ENCODE peak calls at places on chromosomes 12 and 14, in ten cellular contexts. X, A, J, T, I, B, Q, W, Y and R are unnamed samples.

GRCh38 chr14:78448483-78449094 is 278.4 kb downstream of the NRXN3 start:
- DNase-seq in B (no peak), I (peak; percentile 53), J (peak; percentile 81), Q (peak; percentile 25), T (no peak), Y (peak; percentile 53), W (peak; percentile 15), X (peak; percentile 49), A (peak; percentile 45), R (no peak)

GRCh38 chr12:92608418-92609091 is 94.2 kb upstream of the PLEKHG7 start:
- DNase-seq in W (peak; percentile 33), X (no peak), Y (peak; percentile 44), B (no peak), T (no peak), I (no peak), A (peak; percentile 9), J (peak; percentile 64), Q (no peak), R (no peak)

GRCh38 chr12:51217133-51217967 is 512 bp downstream of the POU6F1 start:
- DNase-seq in X (peak; percentile 72), B (peak; percentile 94), Q (peak; percentile 48), J (peak; percentile 65), I (peak; percentile 57), W (no peak), Y (peak; percentile 75), T (peak; percentile 61), A (no peak), R (peak; percentile 84)

GRCh38 chr12:46380881-46381280 is 8.3 kb upstream of the SLC38A2 start:
- DNase-seq in B (no peak), X (no peak), A (no peak), T (no peak), Y (no peak), I (no peak), J (no peak), Q (no peak), W (no peak), R (no peak)

GRCh38 chr12:78568326-78569020 is 296.1 kb upstream of the SYT1 start:
- DNase-seq in A (no peak), T (no peak), Y (no peak), B (no peak), W (no peak), I (no peak), X (no peak), J (no peak), Q (no peak), R (no peak)

GRCh38 chr14:59098377-59098776 is 90.1 kb upstream of the DAAM1 start:
- DNase-seq in Q (no peak), T (no peak), I (no peak), X (no peak), J (no peak), Y (no peak), W (no peak), A (no peak), B (no peak), R (no peak)

GRCh38 chr14:95564060-95564459 is 29.2 kb downstream of the GLRX5 start:
- DNase-seq in B (no peak), T (no peak), Q (no peak), Y (no peak), J (no peak), W (no peak), A (no peak), X (no peak), I (no peak), R (no peak)

GRCh38 chr14:70716958-70717357 is 75.2 kb downstream of the TTC9 start:
- DNase-seq in I (no peak), Q (no peak), X (no peak), J (no peak), W (no peak), Y (no peak), B (no peak), T (no peak), A (no peak), R (no peak)

GRCh38 chr12:52259850-52260249 is 14.6 kb upstream of the KRT86 start:
- DNase-seq in W (no peak), B (no peak), J (no peak), T (no peak), X (no peak), Q (no peak), I (no peak), Y (no peak), A (no peak), R (peak; percentile 45)

GRCh38 chr12:90514325-90514724 is 440.7 kb downstream of the CCER1 start:
- DNase-seq in T (no peak), X (no peak), I (no peak), Y (no peak), W (no peak), Q (no peak), A (no peak), B (no peak), J (no peak), R (no peak)

GRCh38 chr12:60176891-60177290 is 581.1 kb downstream of the SLC16A7 start:
- DNase-seq in W (no peak), A (no peak), Q (no peak), T (no peak), B (no peak), X (no peak), Y (no peak), J (no peak), I (no peak), R (no peak)

GRCh38 chr12:105218434-105218833 is 17.5 kb downstream of the APPL2 start:
- DNase-seq in Q (no peak), B (peak; percentile 34), X (no peak), A (no peak), T (no peak), W (no peak), J (no peak), Y (no peak), I (no peak), R (no peak)

GRCh38 chr12:52396656-52397055 is 9.5 kb downstream of the KRT82 start:
- DNase-seq in X (no peak), J (no peak), A (no peak), I (no peak), Q (no peak), W (no peak), Y (no peak), B (no peak), T (no peak), R (no peak)

GRCh38 chr14:34302654-34303053 is 159.4 kb downstream of the SPTSSA start:
- DNase-seq in T (no peak), Y (no peak), W (no peak), A (no peak), J (no peak), Q (peak; percentile 40), X (peak; percentile 61), B (peak; percentile 24), I (no peak), R (no peak)

GRCh38 chr14:77181603-77182437 is at the start of gene TMEM63C:
- DNase-seq in X (peak; percentile 85), J (peak; percentile 99), T (peak; percentile 68), W (peak; percentile 93), Y (peak; percentile 5), A (peak; percentile 21), Q (no peak), B (peak; percentile 80), I (peak; percentile 52), R (no peak)

GRCh38 chr14:25048170-25049126 is 1.5 kb downstream of the STXBP6 start:
- DNase-seq in I (peak; percentile 34), Y (peak; percentile 69), J (peak; percentile 30), W (no peak), B (no peak), A (no peak), X (peak; percentile 25), T (no peak), Q (peak; percentile 62), R (no peak)
- TF ChIP-seq POLR2AphosphoS5 in I (peak; percentile 29), Y (no peak), J (no peak), W (no peak), B (no peak), A (no peak), X (no peak), T (no peak), Q (peak; percentile 24), R (no peak)

DNA sequence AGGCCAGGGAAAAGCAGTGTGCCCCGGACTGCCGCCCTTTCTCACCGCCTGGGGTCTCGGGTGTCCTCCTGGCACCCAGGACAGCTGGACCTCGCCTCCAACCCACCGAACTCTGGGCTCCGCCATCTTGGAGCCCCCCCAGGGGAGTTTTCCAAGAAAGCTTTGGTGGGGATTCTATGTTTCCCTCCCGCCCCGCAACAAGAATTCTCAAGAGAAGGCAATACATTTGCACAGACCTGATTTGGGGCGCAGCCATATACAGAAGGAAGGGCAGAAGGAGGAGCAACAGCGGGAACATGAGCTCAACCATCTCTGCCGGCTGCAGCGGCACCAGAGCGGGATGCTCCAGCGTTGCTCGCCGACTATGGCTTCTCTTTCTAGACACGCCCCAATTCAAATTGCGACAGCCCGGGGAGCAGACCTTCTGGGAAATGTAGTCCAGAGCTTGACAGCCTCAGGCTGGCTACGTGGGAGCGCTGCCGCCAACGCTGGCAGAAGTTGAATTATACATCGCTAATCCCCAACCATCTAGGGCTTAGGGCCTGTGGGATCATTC is at the start of gene RDH11:
- DNase-seq in T (peak; percentile 87), J (peak; percentile 95), W (peak; percentile 85), Y (peak; percentile 86), B (peak; percentile 86), Q (peak; percentile 93), I (peak; percentile 84), X (peak; percentile 90), A (peak; percentile 50), R (peak; percentile 94)
- TF ChIP-seq POLR2AphosphoS5 in T (peak; percentile 83), J (peak; percentile 97), W (peak; percentile 96), Y (peak; percentile 78), B (peak; percentile 95), Q (peak; percentile 91), I (peak; percentile 94), X (peak; percentile 92), A (peak; percentile 89), R (no peak)

DNA sequence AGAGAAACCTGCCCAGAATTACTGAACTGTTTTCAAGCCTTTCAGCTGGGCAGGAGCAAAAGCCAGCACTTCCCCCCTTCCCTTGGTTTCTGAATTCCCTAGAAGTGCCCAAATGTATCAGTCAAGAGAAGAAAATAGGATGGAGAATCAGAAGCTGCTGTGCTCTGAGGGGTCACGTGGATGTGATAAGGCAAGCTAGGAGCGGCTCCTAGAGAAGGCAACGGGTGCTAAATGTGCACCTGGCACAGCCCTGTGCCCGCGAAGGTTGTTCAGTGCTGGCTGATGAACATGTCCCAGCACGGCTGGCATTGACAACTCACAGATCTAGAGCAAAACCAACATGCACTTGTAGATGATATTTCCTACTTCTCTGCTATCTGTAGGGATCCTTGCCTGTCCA is 8.3 kb downstream of the EMG1 start:
- DNase-seq in B (no peak), Y (no peak), Q (no peak), A (no peak), W (no peak), I (no peak), T (no peak), X (no peak), J (no peak), R (no peak)
- TF ChIP-seq POLR2AphosphoS5 in B (no peak), Y (no peak), Q (no peak), A (no peak), W (peak; percentile 24), I (no peak), T (no peak), X (no peak), J (no peak), R (no peak)

DNA sequence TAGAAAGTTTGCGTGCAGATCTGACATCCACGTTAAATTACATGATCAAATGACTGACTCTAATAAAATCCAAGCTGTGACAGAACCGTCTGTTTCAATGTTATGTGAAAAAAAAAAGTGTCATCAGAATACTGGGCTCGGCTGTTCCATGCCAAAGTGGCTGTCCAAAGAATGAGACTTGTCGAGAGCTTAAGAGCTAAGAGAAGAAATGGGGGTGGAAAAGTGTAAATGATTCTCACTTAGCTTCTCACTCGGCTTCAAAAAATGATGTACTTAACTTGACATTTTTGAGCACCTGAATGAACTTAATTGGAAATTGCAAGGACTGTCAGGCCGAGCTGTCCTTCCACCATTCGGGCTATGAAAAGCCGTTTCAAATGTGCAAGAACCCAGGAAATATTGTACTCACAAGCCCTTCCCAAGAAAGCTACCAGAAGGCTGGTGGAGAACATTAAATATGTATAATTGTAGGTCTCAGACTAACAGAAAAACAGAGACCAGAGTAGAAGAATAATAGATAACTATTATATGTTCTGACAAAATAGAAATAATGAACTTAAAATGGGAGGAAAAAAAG is 78.0 kb downstream of the DIO3 start:
- DNase-seq in W (no peak), B (no peak), Y (no peak), I (no peak), X (no peak), J (no peak), T (no peak), Q (no peak), A (no peak), R (no peak)
- TF ChIP-seq POLR2AphosphoS5 in W (no peak), B (no peak), Y (no peak), I (no peak), X (no peak), J (no peak), T (no peak), Q (no peak), A (no peak), R (no peak)